ENCODE peak calls at places on chromosomes 2 and 18, in four cellular contexts. P, I, F and T are unnamed samples.

GRCh38 chr2:81266106-81266505 is 961.6 kb upstream of the LRRTM1 start:
- DNase-seq in P (no peak), I (peak), F (peak), T (peak)

GRCh38 chr2:28717339-28717758 is 34.3 kb upstream of the PPP1CB start:
- DNase-seq in P (no peak), I (peak), F (peak), T (peak)

GRCh38 chr2:216878072-216878471 is 18.2 kb upstream of the TNP1 start:
- DNase-seq in P (no peak), I (no peak), F (no peak), T (no peak)

GRCh38 chr2:201420442-201421113 is 30.7 kb downstream of the TRAK2 start:
- DNase-seq in P (no peak), I (no peak), F (no peak), T (no peak)

GRCh38 chr18:79410171-79410641 is 14.5 kb downstream of the NFATC1 start:
- DNase-seq in P (no peak), I (no peak), F (no peak), T (no peak)

GRCh38 chr2:226747288-226747687 is 52.3 kb downstream of the IRS1 start:
- DNase-seq in P (no peak), I (no peak), F (no peak), T (no peak)

GRCh38 chr2:119659601-119660342 is 19.2 kb upstream of the TMEM177 start:
- DNase-seq in P (no peak), I (peak), F (peak), T (peak)

GRCh38 chr2:222290691-222291484 is 7.9 kb downstream of the PAX3 start:
- DNase-seq in P (no peak), I (no peak), F (no peak), T (peak)

GRCh38 chr2:232890896-232891601 is 21.0 kb downstream of the SNORC start:
- DNase-seq in P (no peak), I (no peak), F (peak), T (peak)

GRCh38 chr2:96839288-96839874 is 4.4 kb downstream of the ANKRD23 start:
- DNase-seq in P (no peak), I (no peak), F (no peak), T (peak)

GRCh38 chr2:2931676-2932075 is 445.9 kb downstream of the EIPR1 start:
- DNase-seq in P (no peak), I (no peak), F (no peak), T (no peak)

GRCh38 chr2:8454797-8455196 is 227.1 kb upstream of the ID2 start:
- DNase-seq in P (no peak), I (no peak), F (no peak), T (no peak)

GRCh38 chr2:43718530-43719124 is 42.4 kb upstream of the C1GALT1C1L start:
- DNase-seq in P (no peak), I (no peak), F (no peak), T (no peak)

GRCh38 chr2:163157891-163158511 is 319.4 kb upstream of the KCNH7 start:
- DNase-seq in P (no peak), I (no peak), F (no peak), T (no peak)

GRCh38 chr2:37670378-37671012 is 947 bp downstream of the CDC42EP3 start:
- DNase-seq in P (no peak), I (no peak), F (no peak), T (no peak)

GRCh38 chr18:57833441-57834101 is 30.5 kb upstream of the ATP8B1 start:
- DNase-seq in P (peak), I (peak), F (no peak), T (peak)

GRCh38 chr2:128424806-128425205 is 106.1 kb upstream of the HS6ST1 start:
- DNase-seq in P (no peak), I (no peak), F (no peak), T (no peak)

GRCh38 chr2:158211516-158211915 is 109.8 kb downstream of the UPP2 start:
- DNase-seq in P (no peak), I (no peak), F (no peak), T (no peak)

GRCh38 chr2:81304154-81304830 is 999.7 kb upstream of the LRRTM1 start:
- DNase-seq in P (no peak), I (no peak), F (peak), T (peak)

GRCh38 chr2:154709215-154709614 is 10.7 kb downstream of the KCNJ3 start:
- DNase-seq in P (no peak), I (no peak), F (no peak), T (no peak)

GRCh38 chr2:27250652-27251379 is 12.0 kb downstream of the SLC30A3 start:
- DNase-seq in P (no peak), I (no peak), F (no peak), T (no peak)

GRCh38 chr18:77168666-77169358 is 36.2 kb upstream of the MBP start:
- DNase-seq in P (no peak), I (no peak), F (no peak), T (no peak)

DNA sequence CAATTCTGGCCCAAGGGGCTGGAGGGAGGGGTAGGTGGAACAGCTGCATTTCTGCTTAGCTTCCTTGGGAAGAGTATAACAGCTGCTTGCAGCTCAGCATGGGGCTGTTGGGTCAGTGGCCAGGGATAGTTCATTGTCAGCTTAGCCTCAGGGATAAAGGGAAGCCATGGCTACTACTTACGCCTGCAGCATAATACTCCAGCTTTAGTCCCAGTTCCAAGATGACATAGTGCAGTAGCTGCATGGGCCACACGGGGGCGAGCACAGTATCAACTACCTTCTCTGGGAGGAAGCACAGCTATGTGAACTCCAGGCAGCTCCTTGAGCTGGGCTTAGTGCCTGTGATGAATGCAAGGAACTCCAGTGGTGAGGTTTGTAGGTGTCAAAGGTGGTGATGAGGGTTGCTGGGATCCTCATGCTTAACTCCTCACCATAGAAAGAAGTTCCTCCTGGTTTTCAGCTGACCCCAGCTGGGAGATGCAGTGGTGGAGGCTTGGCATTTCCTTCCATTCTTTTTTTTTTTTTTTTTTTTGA is 35.4 kb upstream of the RHOB start:
- DNase-seq in P (no peak), I (peak), F (peak), T (peak)
- H2AFZ ChIP-seq in P (no peak), I (no peak), F (peak), T (no peak)

DNA sequence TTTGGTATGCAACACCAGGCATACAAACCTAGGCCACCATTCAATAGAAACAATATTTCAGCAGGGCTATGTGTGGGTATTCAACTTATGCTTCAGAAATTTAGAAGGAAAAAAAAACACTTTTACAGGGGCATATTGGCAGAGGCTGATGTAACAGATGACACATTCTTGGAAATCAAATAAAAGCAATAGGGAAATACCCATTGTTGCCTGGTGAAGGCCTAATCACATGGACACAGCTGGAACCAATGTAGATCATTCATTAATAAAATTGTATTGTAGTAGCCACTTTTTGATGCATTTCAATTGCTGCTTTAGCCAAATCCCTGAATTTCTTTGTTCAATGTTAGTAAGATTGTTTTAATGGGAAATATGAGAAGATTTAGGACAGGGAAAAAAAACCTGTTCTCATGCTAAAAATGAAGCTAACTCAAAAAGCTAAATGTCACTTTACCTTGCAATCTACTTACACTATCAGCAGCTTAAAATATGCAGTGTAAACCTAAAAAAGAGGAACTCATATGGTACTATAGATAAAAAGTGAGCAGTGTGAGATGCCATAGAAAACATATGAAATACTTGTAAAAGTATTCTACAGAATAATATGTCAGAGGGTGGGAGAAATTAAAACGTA is 289.4 kb downstream of the ZEB2 start:
- DNase-seq in P (no peak), I (no peak), F (peak), T (no peak)
- TF ChIP-seq POLR2AphosphoS5 in P (no peak), I (no peak), F (no peak), T (no peak)

GRCh38 chr18:74976331-74976909 is 232.5 kb downstream of the PTGR3 start:
- DNase-seq in P (no peak), I (peak), F (no peak), T (no peak)

GRCh38 chr18:74977041-74977440 is 231.9 kb downstream of the PTGR3 start:
- DNase-seq in P (no peak), I (no peak), F (no peak), T (no peak)

GRCh38 chr18:74981476-74981875 is 227.5 kb downstream of the PTGR3 start:
- DNase-seq in P (no peak), I (no peak), F (no peak), T (no peak)

GRCh38 chr18:74982946-74983635 is 225.8 kb downstream of the PTGR3 start:
- DNase-seq in P (no peak), I (no peak), F (no peak), T (no peak)

DNA sequence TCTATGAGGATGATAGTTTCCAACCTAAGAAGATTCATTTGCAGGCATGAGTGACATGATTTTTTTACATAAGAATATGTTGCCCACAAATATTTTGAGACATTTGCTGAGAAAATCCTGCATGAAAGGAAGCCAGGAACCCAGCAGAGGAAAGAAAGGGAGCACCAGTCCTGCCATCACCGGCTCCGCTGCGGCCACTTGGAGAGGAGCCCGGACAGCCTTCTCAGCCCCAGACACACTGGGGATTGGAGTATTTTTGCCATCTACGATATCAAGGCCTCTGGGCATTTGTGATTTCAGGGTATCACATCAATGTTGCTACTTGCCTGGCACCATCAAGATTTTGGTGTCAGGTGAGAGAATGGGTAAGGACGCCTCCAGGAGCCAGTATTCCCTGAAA is 228.3 kb downstream of the PTGR3 start:
- DNase-seq in P (no peak), I (no peak), F (no peak), T (no peak)
- H2AFZ ChIP-seq in P (no peak), I (no peak), F (no peak), T (no peak)

DNA sequence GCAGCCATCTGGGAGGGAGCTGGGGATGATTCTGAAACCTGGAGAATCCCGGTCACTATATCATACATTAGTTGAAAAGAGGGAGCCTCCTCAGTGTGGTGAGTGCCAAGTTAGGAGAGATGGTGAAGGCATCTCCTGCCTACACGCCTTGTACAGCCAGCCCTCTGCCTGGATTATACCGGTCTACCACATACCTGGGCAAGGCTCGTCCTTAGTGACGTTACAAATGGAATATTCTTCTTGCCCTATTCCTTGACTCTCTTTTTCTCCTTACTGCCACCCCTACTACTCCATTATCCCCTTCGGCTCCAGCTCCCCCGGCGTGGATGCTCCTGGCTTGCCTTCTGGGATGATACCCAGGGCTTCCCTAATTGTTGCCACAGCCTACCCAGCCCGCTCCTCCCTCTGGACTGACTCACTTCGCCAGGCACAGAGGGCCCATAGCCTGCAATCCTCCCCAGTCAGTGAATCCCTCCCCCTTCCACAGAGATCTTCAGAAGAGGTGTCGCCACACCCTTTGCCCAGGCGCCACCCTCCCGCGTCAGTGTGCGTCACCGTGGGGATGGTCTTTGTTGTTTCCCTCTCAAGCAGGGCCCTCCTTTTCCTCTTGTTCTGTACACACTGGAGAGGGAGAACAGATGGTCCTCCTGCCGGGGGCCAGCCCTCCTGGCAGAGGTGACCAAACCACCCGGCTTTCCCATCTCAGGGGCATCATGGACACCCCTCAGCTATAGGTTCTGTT is 115.2 kb upstream of the EPAS1 start:
- DNase-seq in P (no peak), I (no peak), F (no peak), T (no peak)
- TF ChIP-seq POLR2AphosphoS5 in P (no peak), I (no peak), F (no peak), T (no peak)

GRCh38 chr18:75581336-75582121 is 154.0 kb upstream of the SMIM21 start:
- DNase-seq in P (no peak), I (no peak), F (no peak), T (peak)
- H2AFZ ChIP-seq in P (no peak), I (no peak), F (no peak), T (peak)

DNA sequence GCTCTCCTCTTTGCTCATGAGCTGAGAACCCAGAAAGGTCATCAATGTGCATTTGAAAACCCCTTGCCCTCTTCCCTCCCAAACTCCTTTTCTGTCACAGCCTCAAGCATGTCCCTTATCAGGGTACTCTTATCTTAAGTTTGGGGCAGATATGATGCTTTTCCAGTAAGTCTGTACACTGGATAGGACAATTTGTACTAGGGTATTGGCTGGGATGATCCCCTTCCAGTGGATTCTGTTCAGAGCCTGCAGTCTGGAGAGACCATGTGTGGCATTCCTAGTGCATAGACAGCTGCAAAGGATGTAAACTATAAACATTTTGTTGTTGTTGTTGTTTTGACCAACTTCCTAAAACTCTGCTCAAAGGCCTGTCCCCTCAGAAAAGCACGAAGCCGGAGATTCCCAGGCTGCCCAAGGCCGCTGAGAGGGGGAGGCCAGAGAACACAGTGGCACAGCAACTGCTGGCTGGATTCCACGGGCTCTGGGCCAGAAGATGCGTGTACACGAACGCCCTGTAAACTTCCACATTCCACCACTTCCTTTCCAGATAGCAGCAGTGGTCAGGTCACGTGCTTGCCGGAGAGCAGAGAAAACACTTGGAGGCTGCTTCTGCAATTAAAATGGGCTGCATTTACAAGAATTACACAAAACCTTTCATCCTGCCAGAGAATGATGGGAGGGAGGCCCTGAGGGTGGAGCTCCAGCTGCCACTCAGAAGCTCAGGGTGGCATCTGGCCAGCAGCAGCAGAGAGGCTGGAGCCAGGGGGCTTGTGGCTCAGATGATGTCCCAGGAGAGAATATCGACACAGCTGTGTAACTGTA is 42.1 kb downstream of the BMP10 start:
- DNase-seq in P (no peak), I (peak), F (peak), T (peak)
- TF ChIP-seq POLR2AphosphoS5 in P (no peak), I (no peak), F (no peak), T (no peak)

GRCh38 chr2:92073036-92073814 is 2798.0 kb upstream of the TEKT4 start:
- DNase-seq in P (no peak), I (no peak), F (no peak), T (no peak)

GRCh38 chr2:92072461-92073035 is 2798.7 kb upstream of the TEKT4 start:
- DNase-seq in P (no peak), I (no peak), F (no peak), T (no peak)

GRCh38 chr2:92073815-92074548 is 2797.2 kb upstream of the TEKT4 start:
- DNase-seq in P (no peak), I (no peak), F (no peak), T (no peak)

DNA sequence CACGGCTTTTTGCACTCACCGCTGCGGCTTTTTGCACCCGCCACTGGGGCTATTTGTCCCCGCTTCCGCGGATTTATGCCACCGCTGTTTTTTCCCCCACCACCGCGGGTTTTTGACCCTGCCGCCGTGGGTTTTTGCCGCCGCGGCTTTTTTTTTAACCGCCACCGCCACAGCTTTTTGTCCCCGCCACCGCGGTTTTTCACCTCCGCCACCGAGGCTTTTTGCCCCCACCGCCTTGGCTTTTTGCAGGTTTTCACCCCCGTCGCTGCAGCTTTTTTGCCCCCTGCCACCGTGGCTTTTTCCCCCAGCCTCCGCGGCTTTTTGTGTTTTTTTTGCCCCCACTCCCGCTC is 2796.7 kb upstream of the TEKT4 start:
- DNase-seq in P (no peak), I (no peak), F (no peak), T (no peak)
- H2AFZ ChIP-seq in P (no peak), I (no peak), F (no peak), T (no peak)

DNA sequence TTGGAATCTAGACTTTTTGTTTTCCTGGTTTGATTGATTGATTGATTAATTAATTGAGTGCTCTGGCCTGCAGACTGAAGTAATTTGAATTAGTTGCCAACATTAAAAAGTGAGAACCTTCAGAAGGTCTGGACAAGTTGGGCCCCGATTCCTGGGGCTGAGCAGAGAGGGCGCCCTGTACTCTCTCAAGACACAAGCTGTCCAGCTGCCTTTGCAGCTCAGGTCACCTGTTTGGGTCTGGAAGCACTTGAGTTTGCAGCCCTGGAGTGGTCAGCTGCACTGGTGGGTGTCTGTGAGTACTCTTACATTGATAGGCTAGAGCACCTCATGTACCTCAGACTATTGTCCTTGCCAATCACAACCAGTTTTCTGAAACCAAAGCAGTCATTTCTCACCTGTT is 22.7 kb upstream of the CELF4 start:
- DNase-seq in P (no peak), I (no peak), F (no peak), T (no peak)
- TF ChIP-seq POLR2AphosphoS5 in P (no peak), I (no peak), F (no peak), T (no peak)

DNA sequence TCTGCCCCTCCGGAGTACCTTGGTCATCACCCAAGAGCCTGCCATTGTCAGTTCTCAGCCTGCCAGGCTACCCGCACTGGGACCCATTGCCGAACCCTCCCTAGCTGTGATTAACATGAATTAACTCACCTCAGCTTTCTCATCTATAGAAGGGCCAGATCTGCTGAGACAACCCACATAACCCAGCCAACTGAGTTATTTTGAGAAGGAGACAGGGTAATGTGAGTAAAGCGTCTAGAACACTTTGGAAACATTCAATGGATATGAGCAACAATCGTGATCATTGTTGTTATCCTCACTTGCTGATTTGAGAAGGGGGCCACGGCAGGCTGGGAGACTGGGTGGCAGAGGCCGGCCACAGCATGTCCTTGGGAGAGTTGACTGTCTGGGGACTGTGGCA is 196.8 kb downstream of the GLI2 start:
- DNase-seq in P (no peak), I (no peak), F (no peak), T (no peak)
- H2AFZ ChIP-seq in P (no peak), I (no peak), F (no peak), T (no peak)